ENCODE peak calls at places on chromosomes 2 and 18, in five cellular contexts. Y is A549, K is transverse colon, D is suprapubic skin, T is K562. R is an unnamed sample.
A peak's percentile ranks its signal among the peaks of the same experiment; 100 is the strongest.

GRCh38 chr2:173298536-173299097 is 56.1 kb upstream of the CDCA7 start:
- DNase-seq in D (no peak), Y (peak; percentile 22), K (no peak), T (no peak), R (no peak)

GRCh38 chr2:86704482-86704971 is 15.6 kb upstream of the RMND5A start:
- DNase-seq in Y (peak; percentile 77), K (peak; percentile 75), T (no peak), D (no peak), R (no peak)

GRCh38 chr2:112143150-112143549 is 5.0 kb downstream of the FBLN7 start:
- DNase-seq in K (no peak), D (no peak), T (no peak), Y (no peak), R (no peak)

GRCh38 chr2:238077292-238077691 is 16.5 kb downstream of the SCLY start:
- DNase-seq in D (no peak), K (no peak), T (no peak), Y (no peak), R (no peak)

GRCh38 chr18:26516964-26517363 is 31.4 kb downstream of the KCTD1 start:
- DNase-seq in T (no peak), K (no peak), D (no peak), Y (no peak), R (no peak)

GRCh38 chr2:27223416-27223815 is 6.2 kb downstream of the CAD start:
- DNase-seq in T (no peak), D (no peak), K (no peak), Y (no peak), R (no peak)

GRCh38 chr2:231611273-231612198 is 18.9 kb downstream of the TEX44 start:
- DNase-seq in D (peak; percentile 79), T (peak; percentile 55), K (peak; percentile 48), Y (peak; percentile 80), R (no peak)

GRCh38 chr2:150259746-150260145 is 227.7 kb downstream of the RND3 start:
- DNase-seq in Y (no peak), K (no peak), D (no peak), T (no peak), R (no peak)

GRCh38 chr2:52034706-52035105 is 1002.8 kb upstream of the NRXN1 start:
- DNase-seq in Y (no peak), T (no peak), D (no peak), K (no peak), R (no peak)

GRCh38 chr2:145341536-145341935 is 821.6 kb upstream of the ZEB2 start:
- DNase-seq in Y (no peak), K (no peak), D (no peak), T (no peak), R (no peak)

GRCh38 chr2:204340511-204340910 is 204.8 kb upstream of the PARD3B start:
- DNase-seq in K (no peak), D (no peak), Y (no peak), T (no peak), R (no peak)

DNA sequence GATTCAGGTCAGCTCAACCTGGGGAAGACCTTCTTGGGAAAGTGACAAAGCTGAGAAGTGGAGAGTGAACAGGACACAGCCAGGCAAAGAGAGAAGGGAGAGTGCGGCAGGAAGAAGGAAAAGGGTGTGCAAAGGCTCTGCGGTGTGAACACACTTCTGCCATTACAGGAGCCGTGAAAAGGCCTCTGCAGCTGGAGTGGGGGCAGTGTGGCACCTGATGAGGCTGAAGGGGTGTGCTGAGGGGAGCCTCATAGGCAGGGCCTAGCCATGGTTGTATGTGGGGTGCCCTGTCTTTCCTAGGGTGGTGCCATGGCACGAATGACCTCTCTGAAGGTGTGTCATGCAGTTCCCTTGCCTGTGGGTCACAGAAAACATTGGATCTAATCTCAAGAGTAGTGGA is 347.6 kb downstream of the CYRIA start:
- DNase-seq in D (no peak), Y (no peak), T (no peak), K (no peak), R (no peak)
- H3K27ac ChIP-seq in D (no peak overlapping the region), Y (no peak overlapping the region), T (no peak overlapping the region), K (no peak overlapping the region), R (no peak overlapping the region)

GRCh38 chr2:233400961-233401360 is 46.7 kb downstream of the DGKD start:
- DNase-seq in D (no peak), K (no peak), T (no peak), Y (no peak), R (no peak)

GRCh38 chr2:233402346-233402745 is 48.1 kb downstream of the DGKD start:
- DNase-seq in D (no peak), T (no peak), K (no peak), Y (no peak), R (no peak)

GRCh38 chr2:233402774-233403173 is 48.5 kb downstream of the DGKD start:
- DNase-seq in Y (no peak), K (no peak), D (no peak), T (no peak), R (no peak)

GRCh38 chr2:233400341-233400740 is 46.0 kb downstream of the DGKD start:
- DNase-seq in K (no peak), Y (no peak), T (no peak), D (no peak), R (no peak)

GRCh38 chr2:233399306-233400225 is 45.3 kb downstream of the DGKD start:
- DNase-seq in Y (no peak), K (no peak), T (no peak), D (no peak), R (no peak)
- TF ChIP-seq EP300 in Y (no peak), K (no peak), T (no peak), D (no peak), R (no peak)

DNA sequence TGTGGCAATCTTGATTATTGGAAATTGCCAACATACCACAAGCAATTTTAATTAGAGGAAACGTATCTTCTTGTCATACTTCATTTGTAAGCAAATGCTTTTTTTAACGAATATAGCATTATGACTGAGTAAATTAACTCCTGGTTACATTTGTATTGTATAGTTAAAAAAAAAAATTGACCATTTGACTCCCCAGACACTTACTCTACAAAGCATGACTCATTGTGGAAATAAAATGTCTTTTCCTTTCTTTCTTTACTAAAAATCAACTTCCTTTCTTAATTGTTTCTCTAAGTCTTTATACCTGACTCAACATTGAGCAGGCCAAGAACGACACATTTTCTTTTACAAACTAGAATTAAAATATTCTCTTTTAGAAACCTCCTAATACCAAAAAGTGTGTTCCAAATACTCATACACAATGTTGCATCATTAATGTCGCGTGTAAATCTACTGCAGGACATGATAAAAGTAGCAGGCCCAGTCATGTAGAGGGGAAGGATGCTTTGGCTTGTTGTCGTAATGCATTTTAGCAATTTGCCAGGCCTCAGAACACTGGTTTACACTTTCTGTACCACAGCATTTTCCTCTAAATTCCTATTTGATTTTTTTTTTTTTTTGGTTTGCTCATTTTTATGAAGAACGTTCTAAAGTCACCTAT is 349.6 kb upstream of the KCNH7 start:
- DNase-seq in D (no peak), Y (no peak), K (no peak), T (no peak), R (no peak)
- H3K27ac ChIP-seq in D (no peak overlapping the region), Y (no peak overlapping the region), K (no peak overlapping the region), T (no peak overlapping the region), R (no peak overlapping the region)

DNA sequence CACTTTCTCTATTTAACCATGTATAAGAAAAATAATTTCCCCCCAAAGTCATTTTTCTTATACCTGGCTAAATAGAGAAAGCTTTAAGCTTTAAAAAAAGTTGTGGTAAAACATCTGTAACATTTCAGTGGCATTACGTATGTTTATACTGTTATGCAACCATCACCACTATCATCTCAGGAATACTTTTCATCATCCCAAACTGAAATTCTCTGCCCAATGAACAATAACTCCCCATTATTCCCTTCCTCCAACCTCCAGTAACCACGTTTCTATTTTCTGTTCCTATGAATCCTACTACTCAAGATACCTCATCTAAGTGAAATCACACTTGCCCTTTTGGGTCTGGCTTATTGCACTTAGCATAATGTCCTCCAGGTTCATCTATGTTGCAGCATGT is 1.7 kb upstream of the SLC3A1 start:
- DNase-seq in T (no peak), D (no peak), Y (no peak), K (no peak), R (no peak)
- TF ChIP-seq EP300 in T (no peak), D (no peak), Y (no peak), K (no peak), R (no peak)

DNA sequence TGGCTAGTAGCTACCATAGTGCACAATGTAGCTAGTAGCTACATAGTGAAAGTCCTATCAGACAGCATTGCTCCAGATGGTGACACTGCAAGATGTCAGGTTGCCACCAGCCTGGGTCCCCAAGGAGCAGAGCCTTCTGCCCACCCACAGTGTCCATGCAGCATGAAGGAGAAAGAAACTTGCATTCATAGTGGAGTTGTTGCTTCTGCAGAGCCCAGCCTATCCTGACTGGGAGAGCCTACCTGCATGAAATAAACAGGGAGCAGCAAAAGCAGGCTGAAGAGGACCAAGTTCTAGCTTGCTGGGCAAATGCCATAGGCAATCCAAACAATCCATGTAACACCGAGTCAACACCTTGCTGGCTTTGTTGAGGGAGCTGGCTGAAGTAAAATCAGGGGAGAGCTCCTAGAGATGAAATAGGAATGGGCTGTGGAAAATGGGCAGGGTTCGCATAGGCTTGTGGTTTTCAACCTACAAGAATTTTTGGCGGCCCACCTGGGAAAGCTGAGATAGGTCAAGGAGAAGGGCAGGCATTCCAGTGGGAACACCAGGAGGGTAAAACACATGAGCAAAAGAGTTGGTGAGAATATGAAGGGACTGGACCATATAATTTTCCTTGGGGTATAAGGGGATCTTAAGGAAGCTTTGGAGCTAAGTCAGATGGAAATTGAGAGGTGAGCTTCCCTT is 195.8 kb downstream of the CYP26B1 start:
- DNase-seq in T (no peak), Y (no peak), D (no peak), K (no peak), R (no peak)
- H3K27ac ChIP-seq in T (no peak overlapping the region), Y (no peak overlapping the region), D (peak overlapping the region; percentile 67), K (no peak overlapping the region), R (no peak overlapping the region)

GRCh38 chr18:75172299-75173124 is 36.4 kb downstream of the PTGR3 start:
- DNase-seq in Y (no peak), D (no peak), K (no peak), T (no peak), R (no peak)
- TF ChIP-seq EP300 in Y (no peak), D (no peak), K (no peak), T (no peak), R (no peak)

GRCh38 chr2:47301277-47301618 is 101.7 kb upstream of the MSH2 start:
- DNase-seq in Y (no peak), T (no peak), D (no peak), K (no peak), R (no peak)
- H3K27ac ChIP-seq in Y (peak overlapping the region; percentile 72), T (no peak overlapping the region), D (no peak overlapping the region), K (no peak overlapping the region), R (peak overlapping the region; percentile 23)